ENCODE peak calls at places on chromosomes 6 and 20, in seven cellular contexts. D is glutamatergic neuron, Z is upper lobe of right lung, K is transverse colon, Q is cardiac fibroblast, G is tibial artery, U is brain microvascular endothelial cell. T is an unnamed sample.

GRCh38 chr6:111944541-111944940 is 71.3 kb upstream of the FYN start:
- DNase-seq in G (no peak), Z (no peak), U (no peak), Q (peak), K (no peak), D (no peak), T (no peak)

GRCh38 chr20:7980332-7981046 is 39.1 kb downstream of the TMX4 start:
- DNase-seq in K (no peak), U (peak), Z (no peak), Q (peak), G (no peak), D (no peak), T (peak)

GRCh38 chr20:6081236-6081635 is 27.4 kb upstream of the LRRN4 start:
- DNase-seq in K (no peak), Z (no peak), Q (peak), G (no peak), U (no peak), D (no peak), T (no peak)

GRCh38 chr6:98574991-98575390 is 259.4 kb upstream of the POU3F2 start:
- DNase-seq in D (no peak), Z (no peak), K (peak), U (no peak), Q (no peak), G (no peak), T (no peak)

GRCh38 chr6:151494235-151494950 is 576 bp downstream of the CCDC170 start:
- DNase-seq in K (no peak), G (peak), Q (peak), Z (peak), U (peak), D (no peak), T (no peak)

GRCh38 chr20:53692465-53693067 is 98.9 kb upstream of the ZNF217 start:
- DNase-seq in K (peak), Z (no peak), U (peak), G (no peak), D (no peak), Q (peak), T (no peak)

GRCh38 chr20:45014671-45015415 is 48.5 kb downstream of the STK4 start:
- DNase-seq in K (no peak), D (no peak), Q (peak), G (no peak), Z (no peak), U (peak), T (no peak)

GRCh38 chr6:25022140-25022553 is 86.4 kb upstream of the RIPOR2 start:
- DNase-seq in D (no peak), G (no peak), U (no peak), Q (peak), K (no peak), Z (no peak), T (no peak)

GRCh38 chr20:59010321-59010994 is 3.4 kb upstream of the CTSZ start:
- DNase-seq in D (no peak), U (no peak), Q (no peak), G (no peak), K (peak), Z (no peak), T (no peak)

GRCh38 chr6:117540670-117541069 is 58.2 kb downstream of the DCBLD1 start:
- DNase-seq in D (no peak), Z (no peak), Q (peak), K (no peak), U (no peak), G (no peak), T (no peak)

GRCh38 chr20:13037727-13038126 is 29.0 kb downstream of the SPTLC3 start:
- DNase-seq in D (no peak), Z (no peak), K (no peak), U (peak), G (no peak), Q (peak), T (no peak)

GRCh38 chr6:17179246-17180073 is 77.6 kb downstream of the STMND1 start:
- DNase-seq in G (no peak), Q (peak), K (no peak), U (peak), Z (no peak), D (no peak), T (no peak)
- TF ChIP-seq CTCF in G (no peak), Q (no peak), K (no peak), U (no peak), Z (no peak), D (no peak), T (no peak)

GRCh38 chr20:25083773-25084615 is 2.1 kb upstream of the VSX1 start:
- DNase-seq in U (no peak), Q (no peak), G (peak), K (peak), D (no peak), Z (no peak), T (peak)
- TF ChIP-seq CTCF in U (peak), Q (no peak), G (no peak), K (no peak), D (no peak), Z (peak), T (peak)

GRCh38 chr6:88728756-88729155 is 234.7 kb downstream of the RNGTT start:
- DNase-seq in D (no peak), U (no peak), Z (no peak), G (no peak), K (no peak), Q (no peak), T (no peak)

GRCh38 chr6:88730602-88731001 is 232.8 kb downstream of the RNGTT start:
- DNase-seq in Z (no peak), D (no peak), K (no peak), U (peak), Q (peak), G (no peak), T (no peak)

GRCh38 chr6:88722691-88723090 is 240.7 kb downstream of the RNGTT start:
- DNase-seq in D (no peak), G (no peak), K (no peak), Q (no peak), U (peak), Z (no peak), T (no peak)

DNA sequence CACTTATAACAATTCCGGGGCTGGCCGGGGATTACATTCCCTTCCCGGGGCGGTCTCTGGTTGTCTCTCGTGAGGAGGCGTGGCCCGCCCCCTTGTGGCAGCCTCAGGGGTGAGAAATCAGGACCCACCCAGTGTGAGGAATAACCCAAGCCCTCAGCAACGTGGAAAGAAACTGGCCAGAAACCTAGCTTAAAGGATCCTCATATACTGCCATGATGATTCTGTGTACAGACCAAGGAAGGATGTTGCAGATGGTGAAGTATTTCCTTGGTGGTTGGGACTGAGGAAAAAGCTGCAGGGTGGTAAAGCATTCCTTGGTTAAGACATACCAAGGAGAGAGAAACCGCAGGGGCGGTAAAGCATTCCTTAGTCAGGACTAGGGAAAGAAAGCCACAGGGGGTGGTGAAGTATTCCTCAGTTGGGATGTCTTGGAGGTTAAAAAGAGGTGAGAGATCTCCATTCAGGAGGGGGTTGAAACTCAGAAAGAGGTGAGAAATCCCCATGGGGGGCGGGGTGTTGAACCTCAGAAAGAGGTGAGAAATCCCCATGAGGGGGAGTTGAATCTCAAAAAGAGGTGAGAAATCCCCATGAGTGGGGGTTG is 238.2 kb downstream of the RNGTT start:
- DNase-seq in D (peak), Z (no peak), U (peak), Q (peak), G (no peak), K (no peak), T (peak)
- TF ChIP-seq CTCF in D (peak), Z (no peak), U (peak), Q (peak), G (no peak), K (no peak), T (peak)

GRCh38 chr6:38593419-38593818 is 46.3 kb downstream of the BTBD9 start:
- DNase-seq in Q (peak), D (no peak), U (no peak), Z (no peak), G (no peak), K (no peak), T (no peak)
- TF ChIP-seq CTCF in Q (no peak), D (no peak), U (no peak), Z (no peak), G (no peak), K (no peak), T (no peak)

DNA sequence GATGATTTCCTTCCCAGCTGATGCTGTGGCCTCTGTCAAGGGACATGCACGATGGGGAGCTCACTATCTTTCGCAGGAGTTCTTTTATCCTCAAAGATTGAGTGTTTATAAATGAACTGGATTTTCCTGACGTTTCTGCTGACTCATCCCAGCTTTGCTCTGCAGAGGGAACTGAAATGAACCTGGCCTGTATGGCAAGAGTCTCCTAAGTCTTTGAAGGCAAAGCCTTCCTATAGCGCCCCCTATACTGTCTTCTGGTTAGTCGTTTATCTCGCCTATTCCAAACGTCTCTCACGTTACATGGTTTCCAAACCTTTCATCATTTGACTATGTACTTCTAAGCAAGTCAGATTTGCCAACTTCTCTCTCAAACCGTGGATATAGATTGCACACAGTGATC is 565.3 kb downstream of the KIF16B start:
- DNase-seq in K (no peak), U (no peak), G (no peak), D (no peak), Q (no peak), Z (no peak), T (no peak)
- TF ChIP-seq CTCF in K (no peak), U (no peak), G (no peak), D (no peak), Q (no peak), Z (no peak), T (no peak)

DNA sequence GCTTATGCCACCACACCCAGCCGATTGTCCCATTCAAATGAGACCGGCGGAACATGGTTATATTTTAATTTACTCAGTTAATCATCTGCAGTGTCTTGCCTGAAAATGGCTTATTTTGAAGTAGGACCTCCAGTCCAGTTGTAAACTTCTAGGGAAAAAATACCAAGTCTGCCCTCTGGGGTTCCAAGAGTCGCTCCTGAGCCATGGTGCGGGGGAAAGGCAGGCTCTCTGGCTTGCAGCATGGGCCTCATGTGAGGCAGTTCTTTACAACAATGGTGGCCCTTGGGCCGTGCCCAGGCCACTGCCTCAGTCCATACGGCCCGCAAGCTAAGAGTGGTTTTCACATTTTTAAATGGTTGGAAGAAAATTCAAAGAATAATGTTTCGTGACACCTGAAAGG is 62.7 kb upstream of the XRN2 start:
- DNase-seq in G (no peak), U (no peak), K (no peak), Q (no peak), D (no peak), Z (no peak), T (no peak)
- TF ChIP-seq CTCF in G (no peak), U (no peak), K (no peak), Q (no peak), D (no peak), Z (no peak), T (peak)

GRCh38 chr6:27177454-27178000 is 70.0 kb upstream of the PRSS16 start:
- DNase-seq in U (peak), Q (peak), G (peak), K (peak), D (peak), Z (peak), T (peak)
- TF ChIP-seq CTCF in U (peak), Q (peak), G (no peak), K (peak), D (no peak), Z (peak), T (peak)

DNA sequence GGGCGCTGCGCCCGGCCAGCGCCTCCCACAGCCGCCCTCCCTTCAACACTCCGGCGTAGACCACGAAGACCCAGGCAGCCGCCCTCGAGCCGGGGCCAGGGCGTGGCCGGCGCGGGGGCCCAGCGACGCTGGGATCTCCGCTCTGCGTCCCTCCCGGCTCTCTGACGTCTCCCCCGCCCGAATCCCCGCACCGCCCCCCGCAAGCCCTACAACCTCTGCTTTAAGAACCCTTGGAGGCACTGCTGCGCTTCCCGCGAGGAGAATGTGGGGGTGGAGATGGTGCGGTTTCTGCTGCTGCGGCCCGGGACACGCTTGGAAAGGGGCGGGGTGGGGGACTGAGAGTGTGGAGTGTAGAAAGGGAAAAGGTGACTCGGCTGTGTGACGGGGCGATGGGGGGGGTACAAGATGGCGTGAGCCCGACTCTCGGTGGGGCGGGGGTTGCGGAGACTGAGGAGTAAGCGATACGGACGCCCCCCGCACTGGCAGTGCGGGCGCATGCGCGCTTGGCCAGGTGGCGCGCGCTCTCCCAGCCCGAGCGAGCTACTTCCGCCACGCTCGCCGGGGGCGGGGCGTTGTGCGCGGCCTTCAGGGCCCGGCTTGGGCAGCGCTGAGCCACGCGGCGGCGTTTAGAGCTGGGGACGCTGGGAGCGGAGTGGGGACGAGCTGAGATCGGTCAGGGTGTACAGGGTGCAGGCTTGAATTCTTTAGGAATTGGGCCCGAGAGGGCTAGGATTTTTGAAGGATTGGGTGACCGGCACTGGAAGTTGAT is at the start of gene SUPT3H:
- DNase-seq in Z (peak), Q (peak), D (peak), K (peak), U (peak), G (peak), T (peak)
- TF ChIP-seq CTCF in Z (peak), Q (no peak), D (no peak), K (no peak), U (peak), G (peak), T (no peak)

DNA sequence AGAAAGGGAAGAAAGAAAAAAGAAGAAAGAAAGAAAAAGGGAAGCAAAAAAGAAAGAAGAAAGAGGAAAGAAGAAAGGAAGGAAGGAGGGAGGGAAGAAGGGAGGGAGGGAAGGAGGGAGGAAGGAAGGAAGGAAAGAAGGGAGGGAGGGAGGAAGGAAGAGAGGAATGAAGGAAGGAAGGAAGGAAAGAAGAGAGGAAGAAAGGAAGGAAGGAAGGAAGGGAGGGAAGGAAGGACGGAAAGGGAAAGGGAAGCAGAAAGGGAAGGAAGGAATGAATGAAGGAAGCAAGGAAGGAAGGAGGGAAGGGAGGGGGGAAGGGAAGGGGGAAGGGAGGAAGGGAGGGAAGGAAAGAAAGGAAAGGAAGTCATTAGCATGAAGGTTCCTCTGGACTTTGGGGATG is 452.9 kb downstream of the TFAP2B start:
- DNase-seq in U (no peak), K (no peak), G (no peak), D (no peak), Z (no peak), Q (no peak), T (no peak)
- TF ChIP-seq CTCF in U (no peak), K (no peak), G (no peak), D (no peak), Z (no peak), Q (no peak), T (no peak)

T was measured in nephron progenitor cell.